ENCODE peak calls at places on chromosomes 7 and 10, in four cellular contexts. One of them, this sample, is unnamed.

GRCh38 chr10:28246023-28246422 is 56.8 kb downstream of the MPP7 start:
- DNase-seq in mesothelial cell of epicardium: no peak
- DNase-seq in neural crest cell: no peak
- DNase-seq in upper lobe of left lung: no peak
- DNase-seq in this sample: no peak

GRCh38 chr7:867406-868188 is 8.8 kb upstream of the GET4 start:
- DNase-seq in mesothelial cell of epicardium: no peak
- DNase-seq in neural crest cell: no peak
- DNase-seq in upper lobe of left lung: peak
- DNase-seq in this sample: no peak

GRCh38 chr7:81704595-81704994 is 65.3 kb downstream of the HGF start:
- DNase-seq in mesothelial cell of epicardium: no peak
- DNase-seq in neural crest cell: no peak
- DNase-seq in upper lobe of left lung: no peak
- DNase-seq in this sample: no peak

GRCh38 chr10:127600479-127600878 is 51.4 kb downstream of the NPS start:
- DNase-seq in mesothelial cell of epicardium: no peak
- DNase-seq in neural crest cell: peak
- DNase-seq in upper lobe of left lung: no peak
- DNase-seq in this sample: no peak

GRCh38 chr10:34655286-34656170 is 159.6 kb downstream of the PARD3 start:
- DNase-seq in mesothelial cell of epicardium: peak
- DNase-seq in neural crest cell: peak
- DNase-seq in upper lobe of left lung: no peak
- DNase-seq in this sample: no peak

GRCh38 chr10:133394064-133394663 is at the start of gene MTG1:
- DNase-seq in mesothelial cell of epicardium: peak
- DNase-seq in neural crest cell: peak
- DNase-seq in upper lobe of left lung: peak
- DNase-seq in this sample: no peak

GRCh38 chr7:48041665-48041995 is 6.3 kb downstream of the C7orf57 start:
- DNase-seq in mesothelial cell of epicardium: no peak
- DNase-seq in neural crest cell: no peak
- DNase-seq in upper lobe of left lung: no peak
- DNase-seq in this sample: no peak

GRCh38 chr7:81887098-81887497 is 117.3 kb upstream of the HGF start:
- DNase-seq in mesothelial cell of epicardium: no peak
- DNase-seq in neural crest cell: no peak
- DNase-seq in upper lobe of left lung: no peak
- DNase-seq in this sample: no peak

GRCh38 chr7:140922741-140923345 is 1.9 kb downstream of the BRAF start:
- DNase-seq in mesothelial cell of epicardium: no peak
- DNase-seq in neural crest cell: no peak
- DNase-seq in upper lobe of left lung: no peak
- DNase-seq in this sample: no peak

GRCh38 chr7:109343662-109344061 is 774.0 kb downstream of the DNAJB9 start:
- DNase-seq in mesothelial cell of epicardium: no peak
- DNase-seq in neural crest cell: no peak
- DNase-seq in upper lobe of left lung: no peak
- DNase-seq in this sample: no peak

GRCh38 chr10:103584216-103585010 is 90.9 kb downstream of the NEURL1 start:
- DNase-seq in mesothelial cell of epicardium: no peak
- DNase-seq in neural crest cell: no peak
- DNase-seq in upper lobe of left lung: no peak
- DNase-seq in this sample: no peak

GRCh38 chr7:2313450-2314208 is 612 bp downstream of the SNX8 start:
- DNase-seq in mesothelial cell of epicardium: peak
- DNase-seq in neural crest cell: no peak
- DNase-seq in upper lobe of left lung: no peak
- DNase-seq in this sample: no peak

GRCh38 chr7:43302211-43302711 is 189.8 kb downstream of the HECW1 start:
- DNase-seq in mesothelial cell of epicardium: no peak
- DNase-seq in neural crest cell: no peak
- DNase-seq in upper lobe of left lung: no peak
- DNase-seq in this sample: no peak

GRCh38 chr10:21803374-21803773 is 200.2 kb downstream of the DNAJC1 start:
- DNase-seq in mesothelial cell of epicardium: no peak
- DNase-seq in neural crest cell: no peak
- DNase-seq in upper lobe of left lung: no peak
- DNase-seq in this sample: no peak

GRCh38 chr7:123569352-123569999 is 11.9 kb upstream of the NDUFA5 start:
- DNase-seq in mesothelial cell of epicardium: no peak
- DNase-seq in neural crest cell: no peak
- DNase-seq in upper lobe of left lung: no peak
- DNase-seq in this sample: no peak

GRCh38 chr10:96493871-96494525 is 19.7 kb downstream of the TLL2 start:
- DNase-seq in mesothelial cell of epicardium: no peak
- DNase-seq in neural crest cell: no peak
- DNase-seq in upper lobe of left lung: no peak
- DNase-seq in this sample: no peak

GRCh38 chr10:96743988-96744585 is 23.8 kb upstream of the PIK3AP1 start:
- DNase-seq in mesothelial cell of epicardium: no peak
- DNase-seq in neural crest cell: no peak
- DNase-seq in upper lobe of left lung: no peak
- DNase-seq in this sample: no peak

GRCh38 chr7:86320886-86321285 is 322.8 kb upstream of the GRM3 start:
- DNase-seq in mesothelial cell of epicardium: no peak
- DNase-seq in neural crest cell: no peak
- DNase-seq in upper lobe of left lung: no peak
- DNase-seq in this sample: no peak

GRCh38 chr10:125719173-125720001 is at the start of gene EDRF1:
- DNase-seq in mesothelial cell of epicardium: peak
- DNase-seq in neural crest cell: peak
- DNase-seq in upper lobe of left lung: peak
- DNase-seq in this sample: peak

GRCh38 chr7:64870656-64871055 is 32.4 kb upstream of the ZNF273 start:
- DNase-seq in mesothelial cell of epicardium: no peak
- DNase-seq in neural crest cell: no peak
- DNase-seq in upper lobe of left lung: no peak
- DNase-seq in this sample: peak

GRCh38 chr7:47693161-47693740 is 111.3 kb upstream of the TNS3 start:
- DNase-seq in mesothelial cell of epicardium: no peak
- DNase-seq in neural crest cell: no peak
- DNase-seq in upper lobe of left lung: no peak
- DNase-seq in this sample: no peak

GRCh38 chr7:159026271-159027047 is 118.2 kb downstream of the VIPR2 start:
- DNase-seq in mesothelial cell of epicardium: no peak
- DNase-seq in neural crest cell: peak
- DNase-seq in upper lobe of left lung: no peak
- DNase-seq in this sample: no peak

GRCh38 chr10:62082729-62083412 is 181.4 kb downstream of the ARID5B start:
- DNase-seq in mesothelial cell of epicardium: no peak
- DNase-seq in neural crest cell: no peak
- DNase-seq in upper lobe of left lung: no peak
- DNase-seq in this sample: no peak

GRCh38 chr10:130806426-130806825 is 505.1 kb downstream of the TCERG1L start:
- DNase-seq in mesothelial cell of epicardium: peak
- DNase-seq in neural crest cell: no peak
- DNase-seq in upper lobe of left lung: no peak
- DNase-seq in this sample: no peak

GRCh38 chr10:117161386-117162033 is 23.4 kb upstream of the VAX1 start:
- DNase-seq in mesothelial cell of epicardium: no peak
- DNase-seq in neural crest cell: no peak
- DNase-seq in upper lobe of left lung: no peak
- DNase-seq in this sample: no peak

GRCh38 chr10:26787362-26787761 is 73.4 kb downstream of the ABI1 start:
- DNase-seq in mesothelial cell of epicardium: no peak
- DNase-seq in neural crest cell: no peak
- DNase-seq in upper lobe of left lung: no peak
- DNase-seq in this sample: no peak

GRCh38 chr7:22486597-22486996 is 13.4 kb downstream of the STEAP1B start:
- DNase-seq in mesothelial cell of epicardium: no peak
- DNase-seq in neural crest cell: no peak
- DNase-seq in upper lobe of left lung: no peak
- DNase-seq in this sample: no peak

GRCh38 chr7:6299774-6300173 is 27.4 kb upstream of the CYTH3 start:
- DNase-seq in mesothelial cell of epicardium: no peak
- DNase-seq in neural crest cell: no peak
- DNase-seq in upper lobe of left lung: no peak
- DNase-seq in this sample: no peak

GRCh38 chr10:86293323-86293840 is 73.2 kb downstream of the GRID1 start:
- DNase-seq in mesothelial cell of epicardium: peak
- DNase-seq in neural crest cell: no peak
- DNase-seq in upper lobe of left lung: no peak
- DNase-seq in this sample: no peak

GRCh38 chr10:102504179-102504975 is 605 bp downstream of the SUFU start:
- DNase-seq in mesothelial cell of epicardium: peak
- DNase-seq in neural crest cell: peak
- DNase-seq in upper lobe of left lung: no peak
- DNase-seq in this sample: no peak

GRCh38 chr10:58856508-58857240 is 319.8 kb upstream of the PHYHIPL start:
- DNase-seq in mesothelial cell of epicardium: no peak
- DNase-seq in neural crest cell: no peak
- DNase-seq in upper lobe of left lung: peak
- DNase-seq in this sample: no peak

GRCh38 chr7:147896121-147896520 is 694.4 kb upstream of the C7orf33 start:
- DNase-seq in mesothelial cell of epicardium: no peak
- DNase-seq in neural crest cell: no peak
- DNase-seq in upper lobe of left lung: no peak
- DNase-seq in this sample: no peak

GRCh38 chr7:4951903-4952636 is 6.9 kb downstream of the MMD2 start:
- DNase-seq in mesothelial cell of epicardium: peak
- DNase-seq in neural crest cell: no peak
- DNase-seq in upper lobe of left lung: no peak
- DNase-seq in this sample: no peak

GRCh38 chr7:156857757-156858156 is 35.2 kb downstream of the LMBR1 start:
- DNase-seq in mesothelial cell of epicardium: no peak
- DNase-seq in neural crest cell: no peak
- DNase-seq in upper lobe of left lung: no peak
- DNase-seq in this sample: no peak

GRCh38 chr7:53485354-53485753 is 449.9 kb downstream of the POM121L12 start:
- DNase-seq in mesothelial cell of epicardium: no peak
- DNase-seq in neural crest cell: no peak
- DNase-seq in upper lobe of left lung: no peak
- DNase-seq in this sample: no peak

GRCh38 chr10:121736315-121737002 is 138.2 kb upstream of the FGFR2 start:
- DNase-seq in mesothelial cell of epicardium: no peak
- DNase-seq in neural crest cell: no peak
- DNase-seq in upper lobe of left lung: no peak
- DNase-seq in this sample: no peak

GRCh38 chr7:129975309-129975708 is 22.5 kb upstream of the UBE2H start:
- DNase-seq in mesothelial cell of epicardium: no peak
- DNase-seq in neural crest cell: no peak
- DNase-seq in upper lobe of left lung: peak
- DNase-seq in this sample: no peak

GRCh38 chr7:95881597-95881996 is 109.2 kb downstream of the DYNC1I1 start:
- DNase-seq in mesothelial cell of epicardium: no peak
- DNase-seq in neural crest cell: no peak
- DNase-seq in upper lobe of left lung: no peak
- DNase-seq in this sample: no peak

GRCh38 chr7:139745330-139746143 is 32.3 kb downstream of the HIPK2 start:
- DNase-seq in mesothelial cell of epicardium: no peak
- DNase-seq in neural crest cell: no peak
- DNase-seq in upper lobe of left lung: no peak
- DNase-seq in this sample: no peak

GRCh38 chr7:134298902-134299683 is 17.6 kb downstream of the SLC35B4 start:
- DNase-seq in mesothelial cell of epicardium: no peak
- DNase-seq in neural crest cell: no peak
- DNase-seq in upper lobe of left lung: no peak
- DNase-seq in this sample: no peak
- TF ChIP-seq CTCF in mesothelial cell of epicardium: no peak
- TF ChIP-seq CTCF in neural crest cell: no peak
- TF ChIP-seq CTCF in upper lobe of left lung: no peak
- TF ChIP-seq CTCF in this sample: no peak

GRCh38 chr7:21134631-21135030 is 293.3 kb upstream of the SP4 start:
- DNase-seq in mesothelial cell of epicardium: no peak
- DNase-seq in neural crest cell: no peak
- DNase-seq in upper lobe of left lung: no peak
- DNase-seq in this sample: no peak
- TF ChIP-seq CTCF in mesothelial cell of epicardium: no peak
- TF ChIP-seq CTCF in neural crest cell: no peak
- TF ChIP-seq CTCF in upper lobe of left lung: no peak
- TF ChIP-seq CTCF in this sample: no peak

GRCh38 chr7:35697414-35698175 is 2.7 kb upstream of the HERPUD2 start:
- DNase-seq in mesothelial cell of epicardium: no peak
- DNase-seq in neural crest cell: no peak
- DNase-seq in upper lobe of left lung: no peak
- DNase-seq in this sample: no peak

GRCh38 chr7:35694161-35694783 is 663 bp downstream of the HERPUD2 start:
- DNase-seq in mesothelial cell of epicardium: peak
- DNase-seq in neural crest cell: peak
- DNase-seq in upper lobe of left lung: peak
- DNase-seq in this sample: no peak

GRCh38 chr7:35695628-35695888 is 623 bp upstream of the HERPUD2 start:
- DNase-seq in mesothelial cell of epicardium: no peak
- DNase-seq in neural crest cell: no peak
- DNase-seq in upper lobe of left lung: no peak
- DNase-seq in this sample: no peak

GRCh38 chr7:35695987-35696386 is 1.1 kb upstream of the HERPUD2 start:
- DNase-seq in mesothelial cell of epicardium: no peak
- DNase-seq in neural crest cell: no peak
- DNase-seq in upper lobe of left lung: no peak
- DNase-seq in this sample: no peak

GRCh38 chr7:35694784-35695627 is at the start of gene HERPUD2:
- DNase-seq in mesothelial cell of epicardium: peak
- DNase-seq in neural crest cell: peak
- DNase-seq in upper lobe of left lung: peak
- DNase-seq in this sample: peak
- TF ChIP-seq CTCF in mesothelial cell of epicardium: no peak
- TF ChIP-seq CTCF in neural crest cell: no peak
- TF ChIP-seq CTCF in upper lobe of left lung: peak
- TF ChIP-seq CTCF in this sample: no peak

GRCh38 chr10:68981074-68981473 is 7.5 kb upstream of the KIFBP start:
- DNase-seq in mesothelial cell of epicardium: no peak
- DNase-seq in neural crest cell: no peak
- DNase-seq in upper lobe of left lung: no peak
- DNase-seq in this sample: no peak
- TF ChIP-seq CTCF in mesothelial cell of epicardium: peak
- TF ChIP-seq CTCF in neural crest cell: peak
- TF ChIP-seq CTCF in upper lobe of left lung: no peak
- TF ChIP-seq CTCF in this sample: no peak

GRCh38 chr10:76428541-76429330 is 997.3 kb downstream of the LRMDA start:
- DNase-seq in mesothelial cell of epicardium: no peak
- DNase-seq in neural crest cell: no peak
- DNase-seq in upper lobe of left lung: no peak
- DNase-seq in this sample: no peak

GRCh38 chr10:76420725-76421124 is 989.3 kb downstream of the LRMDA start:
- DNase-seq in mesothelial cell of epicardium: no peak
- DNase-seq in neural crest cell: no peak
- DNase-seq in upper lobe of left lung: no peak
- DNase-seq in this sample: no peak

GRCh38 chr10:76422769-76423168 is 991.3 kb downstream of the LRMDA start:
- DNase-seq in mesothelial cell of epicardium: no peak
- DNase-seq in neural crest cell: no peak
- DNase-seq in upper lobe of left lung: no peak
- DNase-seq in this sample: no peak
- TF ChIP-seq CTCF in mesothelial cell of epicardium: no peak
- TF ChIP-seq CTCF in neural crest cell: no peak
- TF ChIP-seq CTCF in upper lobe of left lung: no peak
- TF ChIP-seq CTCF in this sample: no peak

GRCh38 chr10:17351506-17351905 is 102.9 kb downstream of the ST8SIA6 start:
- DNase-seq in mesothelial cell of epicardium: no peak
- DNase-seq in neural crest cell: no peak
- DNase-seq in upper lobe of left lung: no peak
- DNase-seq in this sample: no peak
- TF ChIP-seq CTCF in mesothelial cell of epicardium: no peak
- TF ChIP-seq CTCF in neural crest cell: no peak
- TF ChIP-seq CTCF in upper lobe of left lung: no peak
- TF ChIP-seq CTCF in this sample: no peak

GRCh38 chr10:25522946-25523608 is 348.3 kb downstream of the GPR158 start:
- DNase-seq in mesothelial cell of epicardium: no peak
- DNase-seq in neural crest cell: no peak
- DNase-seq in upper lobe of left lung: no peak
- DNase-seq in this sample: no peak
- TF ChIP-seq CTCF in mesothelial cell of epicardium: no peak
- TF ChIP-seq CTCF in neural crest cell: peak
- TF ChIP-seq CTCF in upper lobe of left lung: peak
- TF ChIP-seq CTCF in this sample: peak